ENCODE peak calls at places on chromosomes 3 and 15, in eight cellular contexts. Q, V, A, T, G, S, X and W are unnamed samples.

GRCh38 chr3:128619146-128619890 is 31.3 kb downstream of the RPN1 start:
- DNase-seq in Q (no peak), V (no peak), A (peak), T (no peak), G (peak), S (no peak), X (no peak), W (no peak)

GRCh38 chr3:170740726-170741591 is 129.0 kb downstream of the RPL22L1 start:
- DNase-seq in Q (no peak), V (no peak), A (peak), T (no peak), G (peak), S (no peak), X (no peak), W (peak)

GRCh38 chr15:45027220-45027619 is 4.2 kb downstream of the SORD start:
- DNase-seq in Q (no peak), V (no peak), A (no peak), T (no peak), G (no peak), S (no peak), X (no peak), W (no peak)

GRCh38 chr3:111944377-111944776 is 34.4 kb upstream of the ABHD10 start:
- DNase-seq in Q (no peak), V (no peak), A (peak), T (no peak), G (peak), S (no peak), X (no peak), W (no peak)

GRCh38 chr3:111810909-111811308 is 48.2 kb upstream of the PHLDB2 start:
- DNase-seq in Q (no peak), V (no peak), A (peak), T (no peak), G (peak), S (no peak), X (no peak), W (no peak)

GRCh38 chr15:66648588-66648987 is 53.4 kb upstream of the SMAD6 start:
- DNase-seq in Q (no peak), V (no peak), A (no peak), T (no peak), G (no peak), S (no peak), X (no peak), W (no peak)

GRCh38 chr15:28876845-28877185 is 9.0 kb upstream of the APBA2 start:
- DNase-seq in Q (no peak), V (no peak), A (no peak), T (no peak), G (no peak), S (no peak), X (no peak), W (no peak)

GRCh38 chr3:33173672-33174071 is 44.9 kb downstream of the SUSD5 start:
- DNase-seq in Q (no peak), V (no peak), A (no peak), T (no peak), G (no peak), S (no peak), X (no peak), W (no peak)

GRCh38 chr15:73948396-73948795 is 22.1 kb downstream of the LOXL1 start:
- DNase-seq in Q (no peak), V (no peak), A (no peak), T (no peak), G (no peak), S (no peak), X (no peak), W (peak)

GRCh38 chr15:99732268-99732641 is 982 bp downstream of the LYSMD4 start:
- DNase-seq in Q (no peak), V (no peak), A (peak), T (no peak), G (peak), S (no peak), X (no peak), W (no peak)

GRCh38 chr3:77256584-77257488 is 216.9 kb downstream of the ROBO2 start:
- DNase-seq in Q (no peak), V (no peak), A (no peak), T (no peak), G (no peak), S (no peak), X (no peak), W (no peak)

GRCh38 chr15:65254237-65254820 is 32.4 kb downstream of the PARP16 start:
- DNase-seq in Q (peak), V (no peak), A (no peak), T (no peak), G (no peak), S (no peak), X (no peak), W (no peak)

GRCh38 chr3:107133891-107134290 is 243.3 kb upstream of the CCDC54 start:
- DNase-seq in Q (no peak), V (no peak), A (no peak), T (no peak), G (no peak), S (no peak), X (no peak), W (no peak)

GRCh38 chr15:95097366-95097765 is 866.0 kb downstream of the MCTP2 start:
- DNase-seq in Q (no peak), V (no peak), A (no peak), T (no peak), G (no peak), S (no peak), X (no peak), W (no peak)

GRCh38 chr15:92655178-92655995 is at the start of gene FAM174B:
- DNase-seq in Q (peak), V (peak), A (peak), T (peak), G (peak), S (no peak), X (peak), W (no peak)

GRCh38 chr15:74387988-74388955 is 20.8 kb upstream of the CYP11A1 start:
- DNase-seq in Q (peak), V (peak), A (no peak), T (no peak), G (no peak), S (peak), X (no peak), W (peak)

GRCh38 chr3:122583770-122584169 is 6.3 kb downstream of the PARP15 start:
- DNase-seq in Q (no peak), V (no peak), A (no peak), T (no peak), G (no peak), S (no peak), X (no peak), W (no peak)

GRCh38 chr3:156359337-156359736 is 195.6 kb downstream of the SSR3 start:
- DNase-seq in Q (no peak), V (no peak), A (no peak), T (no peak), G (no peak), S (no peak), X (no peak), W (no peak)

GRCh38 chr3:25461946-25462345 is 33.9 kb downstream of the RARB start:
- DNase-seq in Q (no peak), V (no peak), A (no peak), T (no peak), G (no peak), S (no peak), X (peak), W (no peak)

GRCh38 chr3:188272481-188273372 is 118.8 kb downstream of the LPP start:
- DNase-seq in Q (no peak), V (no peak), A (peak), T (no peak), G (peak), S (no peak), X (no peak), W (no peak)

GRCh38 chr3:14861031-14861430 is 42.3 kb downstream of the FGD5 start:
- DNase-seq in Q (no peak), V (no peak), A (no peak), T (no peak), G (no peak), S (no peak), X (no peak), W (no peak)

GRCh38 chr3:82891028-82891427 is 1129.6 kb upstream of the GBE1 start:
- DNase-seq in Q (no peak), V (no peak), A (no peak), T (no peak), G (no peak), S (no peak), X (no peak), W (no peak)

GRCh38 chr3:396293-396692 is 199.7 kb downstream of the CHL1 start:
- DNase-seq in Q (no peak), V (no peak), A (peak), T (no peak), G (peak), S (no peak), X (no peak), W (no peak)

GRCh38 chr15:69032703-69033373 is 18.3 kb downstream of the NOX5 start:
- DNase-seq in Q (no peak), V (no peak), A (no peak), T (no peak), G (no peak), S (no peak), X (no peak), W (no peak)

GRCh38 chr3:139119331-139120025 is 74.8 kb upstream of the PRR23C start:
- DNase-seq in Q (no peak), V (no peak), A (no peak), T (no peak), G (no peak), S (no peak), X (no peak), W (peak)

GRCh38 chr3:108114423-108115065 is 23.7 kb upstream of the CD47 start:
- DNase-seq in Q (no peak), V (no peak), A (no peak), T (no peak), G (no peak), S (no peak), X (no peak), W (no peak)

GRCh38 chr15:101121511-101122090 is 130.2 kb downstream of the CHSY1 start:
- DNase-seq in Q (peak), V (peak), A (peak), T (peak), G (peak), S (no peak), X (peak), W (peak)

GRCh38 chr3:134611516-134611915 is 39.3 kb downstream of the KY start:
- DNase-seq in Q (no peak), V (no peak), A (no peak), T (no peak), G (no peak), S (no peak), X (no peak), W (no peak)

GRCh38 chr3:49276475-49277356 is at the start of gene C3orf62:
- DNase-seq in Q (peak), V (peak), A (peak), T (peak), G (peak), S (peak), X (peak), W (peak)
- H3K9ac ChIP-seq in Q (no peak), V (no peak), A (peak), T (no peak), G (peak), S (no peak), X (peak), W (peak)

DNA sequence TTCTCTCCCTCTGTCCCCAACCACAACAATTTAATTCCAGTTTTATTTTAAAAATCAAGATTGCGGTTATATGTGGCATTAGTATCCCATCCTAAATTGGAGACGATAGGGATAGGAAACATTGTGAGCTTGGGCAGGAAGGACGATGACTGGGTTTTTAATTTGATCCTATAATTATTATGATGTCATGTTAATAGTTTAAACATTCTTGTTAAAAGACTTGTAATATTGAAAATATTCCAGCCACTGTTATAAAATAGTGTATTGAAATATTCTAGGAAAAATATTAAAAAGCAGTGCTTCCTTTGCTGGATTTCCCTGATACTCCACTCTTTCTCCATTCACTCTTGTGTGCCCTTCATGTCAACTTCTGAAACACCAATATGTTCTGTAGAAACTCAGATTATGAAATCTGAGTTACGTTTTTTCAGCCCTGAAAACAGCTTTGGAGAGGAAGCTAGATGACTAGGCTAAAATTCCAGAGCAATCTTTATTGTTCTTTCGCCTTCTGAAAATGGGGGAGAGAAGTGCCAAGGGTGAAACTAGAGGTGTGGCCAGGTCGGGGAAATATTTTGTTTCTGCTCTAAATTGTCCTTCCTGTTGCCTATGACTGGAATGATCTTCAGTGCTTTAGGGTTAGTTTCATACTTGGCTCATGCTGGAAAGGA is 46.1 kb upstream of the MAP3K13 start:
- DNase-seq in Q (no peak), V (no peak), A (peak), T (no peak), G (no peak), S (no peak), X (peak), W (no peak)
- H3K9ac ChIP-seq in Q (no peak), V (no peak), A (no peak), T (no peak), G (no peak), S (no peak), X (peak), W (no peak)

GRCh38 chr3:35137612-35138011 is 501.7 kb upstream of the ARPP21 start:
- DNase-seq in Q (no peak), V (no peak), A (no peak), T (no peak), G (no peak), S (peak), X (no peak), W (no peak)

DNA sequence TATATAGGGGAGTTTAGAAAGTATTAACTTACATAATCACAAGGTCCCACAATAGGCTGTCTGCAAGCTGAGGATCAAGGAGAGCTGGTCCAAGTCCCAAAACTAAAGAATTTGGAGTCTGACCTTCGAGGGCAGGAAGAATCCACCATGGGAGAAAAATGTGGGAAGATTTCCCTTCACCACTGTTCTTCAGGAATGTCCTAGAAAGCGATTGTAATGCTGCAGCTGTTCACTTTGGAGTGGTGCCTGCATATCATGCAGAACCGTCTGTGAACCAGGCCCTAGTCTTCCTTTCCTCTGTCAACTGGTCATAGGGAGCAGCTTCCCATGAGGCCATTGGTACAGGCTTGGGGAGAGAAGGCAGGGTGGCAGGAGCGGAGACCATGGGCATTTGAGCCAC is 497.9 kb upstream of the ARPP21 start:
- DNase-seq in Q (no peak), V (no peak), A (no peak), T (no peak), G (no peak), S (no peak), X (no peak), W (no peak)
- H3K9ac ChIP-seq in Q (no peak), V (no peak), A (no peak), T (no peak), G (no peak), S (no peak), X (no peak), W (no peak)

GRCh38 chr15:63436872-63437375 is 55.3 kb upstream of the CA12 start:
- DNase-seq in Q (peak), V (peak), A (peak), T (no peak), G (peak), S (peak), X (peak), W (peak)
- H3K9ac ChIP-seq in Q (no peak), V (no peak), A (no peak), T (no peak), G (no peak), S (peak), X (no peak), W (no peak)

GRCh38 chr15:42148808-42149492 is 7.5 kb downstream of the PLA2G4F start:
- DNase-seq in Q (no peak), V (no peak), A (no peak), T (no peak), G (no peak), S (no peak), X (no peak), W (no peak)
- H3K9ac ChIP-seq in Q (no peak), V (no peak), A (no peak), T (no peak), G (no peak), S (no peak), X (no peak), W (no peak)

DNA sequence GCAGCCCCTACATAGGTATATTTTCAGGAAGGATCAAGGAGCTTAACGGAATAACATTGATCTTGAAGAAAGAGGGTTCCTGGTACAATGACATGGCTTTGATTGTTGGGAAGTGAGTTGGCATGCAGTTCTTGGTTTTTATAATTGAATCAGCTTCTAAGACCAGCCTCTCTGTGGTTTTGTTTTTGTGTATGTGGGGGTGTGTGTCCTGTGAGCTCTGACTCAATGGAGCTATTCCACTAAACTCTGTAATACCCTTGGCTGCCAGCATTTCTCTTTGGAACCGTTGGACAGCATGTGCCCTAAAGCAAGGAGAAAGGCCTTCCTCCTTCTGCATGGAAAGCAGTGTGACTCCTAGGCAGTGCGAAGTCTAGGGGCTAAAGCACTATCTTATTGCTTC is 124.8 kb downstream of the EDEM1 start:
- DNase-seq in Q (no peak), V (no peak), A (no peak), T (no peak), G (peak), S (no peak), X (no peak), W (no peak)
- H3K9ac ChIP-seq in Q (no peak), V (no peak), A (no peak), T (no peak), G (no peak), S (no peak), X (no peak), W (no peak)

GRCh38 chr15:90557147-90557546 is 27.4 kb downstream of the CRTC3 start:
- DNase-seq in Q (no peak), V (no peak), A (peak), T (no peak), G (no peak), S (no peak), X (no peak), W (no peak)
- H3K9ac ChIP-seq in Q (no peak), V (no peak), A (no peak), T (no peak), G (peak), S (no peak), X (no peak), W (peak)

GRCh38 chr3:172143739-172144497 is 104.5 kb downstream of the FNDC3B start:
- DNase-seq in Q (no peak), V (no peak), A (no peak), T (no peak), G (no peak), S (no peak), X (no peak), W (no peak)
- H3K9ac ChIP-seq in Q (no peak), V (no peak), A (no peak), T (no peak), G (no peak), S (no peak), X (no peak), W (no peak)

GRCh38 chr15:40593130-40593529 is 919 bp upstream of the KNL1 start:
- DNase-seq in Q (no peak), V (no peak), A (no peak), T (no peak), G (no peak), S (no peak), X (peak), W (no peak)
- H3K9ac ChIP-seq in Q (no peak), V (no peak), A (no peak), T (no peak), G (no peak), S (peak), X (no peak), W (no peak)

GRCh38 chr3:62875103-62876002 is at the start of gene CADPS:
- DNase-seq in Q (peak), V (peak), A (peak), T (peak), G (peak), S (no peak), X (no peak), W (peak)

GRCh38 chr3:62876064-62876463 is 848 bp upstream of the CADPS start:
- DNase-seq in Q (peak), V (peak), A (peak), T (peak), G (peak), S (peak), X (peak), W (no peak)

GRCh38 chr3:62874398-62875102 is 666 bp downstream of the CADPS start:
- DNase-seq in Q (peak), V (no peak), A (no peak), T (no peak), G (peak), S (no peak), X (no peak), W (no peak)

GRCh38 chr3:62872318-62872717 is 2.9 kb downstream of the CADPS start:
- DNase-seq in Q (no peak), V (no peak), A (no peak), T (no peak), G (no peak), S (no peak), X (no peak), W (no peak)

DNA sequence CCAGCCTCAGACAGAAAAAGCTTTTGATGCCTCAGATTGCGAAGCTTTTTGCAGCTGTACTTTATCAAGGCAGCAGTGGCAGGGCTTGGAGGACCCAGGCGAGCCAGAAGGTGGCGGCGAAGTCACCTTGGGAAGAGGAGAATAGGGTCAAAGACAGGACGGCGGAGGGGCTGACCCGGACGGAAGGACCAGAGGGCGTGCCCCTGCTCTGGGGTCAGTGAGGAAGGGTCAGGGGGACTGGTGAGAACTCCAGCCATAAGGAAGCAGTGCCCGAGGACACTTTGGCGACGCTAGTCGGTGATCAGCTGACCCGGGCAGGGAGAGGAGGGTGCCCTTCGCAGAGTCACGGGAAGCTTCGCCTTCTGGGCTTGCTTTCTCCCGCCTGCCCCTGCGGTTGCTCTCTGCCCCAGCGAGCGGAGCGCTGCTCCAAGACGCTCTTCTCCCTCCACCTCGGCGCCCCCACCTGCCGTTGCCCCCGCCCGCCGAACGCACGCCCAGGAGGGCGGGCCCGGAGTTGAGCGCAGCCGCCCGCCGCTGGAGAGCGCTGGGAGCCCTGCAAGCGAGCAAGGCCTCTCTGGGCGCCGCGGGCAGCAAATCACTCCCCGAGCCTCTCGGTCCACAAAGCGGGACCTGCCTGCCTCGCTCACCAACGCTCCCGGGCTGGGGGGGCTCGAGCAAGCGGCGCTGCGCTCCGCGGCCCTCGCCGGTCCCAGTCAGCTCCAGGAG is 1.4 kb downstream of the CADPS start:
- DNase-seq in Q (peak), V (peak), A (peak), T (peak), G (peak), S (peak), X (peak), W (peak)
- H3K9ac ChIP-seq in Q (no peak), V (peak), A (no peak), T (no peak), G (peak), S (no peak), X (peak), W (no peak)